ENCODE peak calls at places on chromosomes 1 and 21, in six cellular contexts. C, R, T, Z, E and P are unnamed samples.

GRCh38 chr1:46173361-46173856 is 1.5 kb upstream of the TSPAN1 start:
- DNase-seq in E (no peak), R (no peak), C (no peak), Z (peak), T (peak), P (no peak)

GRCh38 chr21:19853061-19853460 is 1145.1 kb upstream of the NCAM2 start:
- DNase-seq in R (no peak), C (no peak), E (no peak), Z (no peak), T (no peak), P (no peak)

GRCh38 chr1:222247811-222248310 is 300.0 kb downstream of the HHIPL2 start:
- DNase-seq in T (no peak), E (no peak), R (no peak), C (no peak), Z (no peak), P (no peak)

GRCh38 chr1:5746611-5747427 is 245.4 kb downstream of the NPHP4 start:
- DNase-seq in E (no peak), Z (peak), R (no peak), C (no peak), T (no peak), P (no peak)

GRCh38 chr1:170881268-170882265 is 53.8 kb upstream of the MROH9 start:
- DNase-seq in E (no peak), R (no peak), T (peak), C (no peak), Z (no peak), P (no peak)

GRCh38 chr1:104760017-104760416 is 1010.3 kb downstream of the AMY1C start:
- DNase-seq in R (no peak), T (no peak), C (no peak), E (no peak), Z (no peak), P (no peak)

GRCh38 chr1:218403300-218403699 is 58.2 kb downstream of the TGFB2 start:
- DNase-seq in R (no peak), C (no peak), Z (no peak), T (no peak), E (no peak), P (no peak)

GRCh38 chr1:13930151-13930550 is 230.2 kb downstream of the PRDM2 start:
- DNase-seq in E (no peak), Z (peak), R (peak), T (no peak), C (no peak), P (peak)

GRCh38 chr21:35658242-35658641 is 402.1 kb downstream of the SETD4 start:
- DNase-seq in T (peak), R (no peak), C (no peak), E (peak), Z (no peak), P (no peak)

GRCh38 chr21:45550552-45551210 is 8.4 kb upstream of the SLC19A1 start:
- DNase-seq in C (no peak), E (no peak), T (no peak), Z (no peak), R (no peak), P (no peak)

GRCh38 chr1:109661391-109661790 is 5.5 kb downstream of the GSTM4 start:
- DNase-seq in R (no peak), C (no peak), E (no peak), Z (no peak), T (no peak), P (no peak)

GRCh38 chr1:165828103-165828558 is 717 bp downstream of the UCK2 start:
- DNase-seq in E (no peak), T (peak), Z (peak), C (peak), R (peak), P (peak)

GRCh38 chr1:223235091-223235490 is 92.0 kb upstream of the TLR5 start:
- DNase-seq in E (no peak), R (no peak), T (no peak), Z (no peak), C (no peak), P (no peak)

GRCh38 chr1:209759829-209760359 is 4.0 kb downstream of the TRAF3IP3 start:
- DNase-seq in E (no peak), Z (no peak), R (no peak), T (no peak), C (no peak), P (no peak)

GRCh38 chr1:172350781-172351180 is 69.7 kb upstream of the C1orf105 start:
- DNase-seq in T (no peak), C (no peak), R (no peak), E (no peak), Z (no peak), P (no peak)

GRCh38 chr1:118963456-118964430 is 24.4 kb downstream of the TBX15 start:
- DNase-seq in Z (no peak), R (no peak), C (no peak), E (peak), T (peak), P (no peak)

GRCh38 chr21:42567861-42568260 is 54.2 kb downstream of the SLC37A1 start:
- DNase-seq in C (peak), E (no peak), T (no peak), R (no peak), Z (no peak), P (no peak)

GRCh38 chr1:1001057-1001630 is 1.2 kb upstream of the HES4 start:
- DNase-seq in E (no peak), Z (no peak), T (no peak), C (peak), R (peak), P (no peak)

GRCh38 chr1:153647375-153647714 is 11.2 kb upstream of the SNAPIN start:
- DNase-seq in C (no peak), R (no peak), E (no peak), Z (no peak), T (no peak), P (no peak)

GRCh38 chr1:246987083-246987690 is 20.7 kb downstream of the ZNF695 start:
- DNase-seq in Z (no peak), T (no peak), C (no peak), E (no peak), R (no peak), P (no peak)

GRCh38 chr1:81682490-81682889 is 118.2 kb upstream of the ADGRL2 start:
- DNase-seq in R (peak), Z (no peak), E (no peak), C (no peak), T (no peak), P (no peak)

GRCh38 chr1:178572604-178573003 is 59.7 kb downstream of the TEX35 start:
- DNase-seq in C (no peak), T (no peak), R (no peak), Z (no peak), E (no peak), P (no peak)

GRCh38 chr1:81801032-81801833 is 499 bp downstream of the ADGRL2 start:
- DNase-seq in T (peak), E (peak), C (peak), Z (peak), R (peak), P (peak)

GRCh38 chr1:193957556-193958095 is 771.2 kb upstream of the B3GALT2 start:
- DNase-seq in R (no peak), E (no peak), C (no peak), Z (no peak), T (no peak), P (no peak)

GRCh38 chr1:243325305-243325890 is 69.6 kb downstream of the SDCCAG8 start:
- DNase-seq in C (no peak), Z (peak), T (peak), E (peak), R (peak), P (peak)

GRCh38 chr1:156070523-156070922 is 9.6 kb downstream of the RAB25 start:
- DNase-seq in T (no peak), E (no peak), R (no peak), C (no peak), Z (peak), P (no peak)

GRCh38 chr1:37558411-37558810 is 1.7 kb downstream of the DNALI1 start:
- DNase-seq in R (no peak), Z (no peak), E (no peak), C (no peak), T (no peak), P (no peak)

GRCh38 chr1:15033264-15033663 is 120.3 kb upstream of the TMEM51 start:
- DNase-seq in T (peak), E (no peak), Z (no peak), C (no peak), R (no peak), P (no peak)

GRCh38 chr1:154442006-154442740 is 37.0 kb downstream of the IL6R start:
- DNase-seq in E (no peak), T (peak), Z (no peak), C (no peak), R (peak), P (peak)

GRCh38 chr1:173666646-173667045 is 3.0 kb downstream of the ANKRD45 start:
- DNase-seq in E (no peak), Z (no peak), C (no peak), T (no peak), R (no peak), P (no peak)

GRCh38 chr1:111334169-111334568 is 43.5 kb downstream of the CHIA start:
- DNase-seq in T (peak), Z (peak), R (peak), E (peak), C (no peak), P (no peak)

GRCh38 chr21:45642122-45642813 is 1.3 kb upstream of the PCBP3 start:
- DNase-seq in C (no peak), Z (peak), E (no peak), T (no peak), R (peak), P (peak)

GRCh38 chr21:18954415-18954972 is 550.9 kb upstream of the TMPRSS15 start:
- DNase-seq in E (no peak), C (no peak), Z (no peak), T (no peak), R (no peak), P (no peak)

GRCh38 chr1:34408011-34408410 is 231.3 kb downstream of the C1orf94 start:
- DNase-seq in Z (no peak), T (peak), E (peak), C (no peak), R (no peak), P (no peak)